ENCODE peak calls at places on chromosome 6, in five cellular contexts. One of them, this sample, is unnamed.

GRCh38 chr6:64103480-64103879 is 467.9 kb downstream of the PHF3 start:
- DNase-seq in K562: no peak
- DNase-seq in HEK293T: no peak
- DNase-seq in HepG2: no peak
- DNase-seq in A549: no peak
- DNase-seq in this sample: peak; percentile 48

GRCh38 chr6:88612631-88613030 is 350.8 kb downstream of the RNGTT start:
- DNase-seq in HEK293T: no peak
- DNase-seq in A549: no peak
- DNase-seq in K562: no peak
- DNase-seq in HepG2: no peak
- DNase-seq in this sample: no peak

GRCh38 chr6:42618686-42619085 is 54.9 kb downstream of the UBR2 start:
- DNase-seq in HepG2: no peak
- DNase-seq in K562: no peak
- DNase-seq in HEK293T: no peak
- DNase-seq in A549: no peak
- DNase-seq in this sample: peak; percentile 83

GRCh38 chr6:135128268-135128914 is 52.7 kb upstream of the MYB start:
- DNase-seq in HEK293T: no peak
- DNase-seq in HepG2: no peak
- DNase-seq in K562: no peak
- DNase-seq in A549: no peak
- DNase-seq in this sample: no peak

GRCh38 chr6:99905209-99906106 is 88.6 kb downstream of the MCHR2 start:
- DNase-seq in K562: peak; percentile 31
- DNase-seq in HepG2: peak; percentile 46
- DNase-seq in HEK293T: peak; percentile 63
- DNase-seq in A549: peak; percentile 53
- DNase-seq in this sample: peak; percentile 56

GRCh38 chr6:3868544-3868943 is 19.4 kb downstream of the FAM50B start:
- DNase-seq in HEK293T: no peak
- DNase-seq in A549: no peak
- DNase-seq in HepG2: no peak
- DNase-seq in K562: no peak
- DNase-seq in this sample: peak; percentile 28

GRCh38 chr6:112049996-112050395 is 3.9 kb upstream of the CCN6 start:
- DNase-seq in HEK293T: no peak
- DNase-seq in K562: no peak
- DNase-seq in A549: no peak
- DNase-seq in HepG2: no peak
- DNase-seq in this sample: no peak

GRCh38 chr6:6749791-6750434 is 161.4 kb downstream of the LY86 start:
- DNase-seq in A549: peak; percentile 48
- DNase-seq in HEK293T: no peak
- DNase-seq in K562: peak; percentile 64
- DNase-seq in HepG2: peak; percentile 61
- DNase-seq in this sample: peak; percentile 97

GRCh38 chr6:66094615-66095014 is 387.6 kb upstream of the EYS start:
- DNase-seq in HEK293T: no peak
- DNase-seq in HepG2: no peak
- DNase-seq in K562: no peak
- DNase-seq in A549: no peak
- DNase-seq in this sample: no peak

GRCh38 chr6:8446391-8446790 is 11.0 kb upstream of the SLC35B3 start:
- DNase-seq in K562: no peak
- DNase-seq in A549: no peak
- DNase-seq in HepG2: no peak
- DNase-seq in HEK293T: no peak
- DNase-seq in this sample: no peak
- TF ChIP-seq BHLHE40 in K562: no peak
- TF ChIP-seq BHLHE40 in A549: no peak
- TF ChIP-seq BHLHE40 in HepG2: no peak
- TF ChIP-seq BHLHE40 in HEK293T: no peak
- TF ChIP-seq BHLHE40 in this sample: no peak

DNA sequence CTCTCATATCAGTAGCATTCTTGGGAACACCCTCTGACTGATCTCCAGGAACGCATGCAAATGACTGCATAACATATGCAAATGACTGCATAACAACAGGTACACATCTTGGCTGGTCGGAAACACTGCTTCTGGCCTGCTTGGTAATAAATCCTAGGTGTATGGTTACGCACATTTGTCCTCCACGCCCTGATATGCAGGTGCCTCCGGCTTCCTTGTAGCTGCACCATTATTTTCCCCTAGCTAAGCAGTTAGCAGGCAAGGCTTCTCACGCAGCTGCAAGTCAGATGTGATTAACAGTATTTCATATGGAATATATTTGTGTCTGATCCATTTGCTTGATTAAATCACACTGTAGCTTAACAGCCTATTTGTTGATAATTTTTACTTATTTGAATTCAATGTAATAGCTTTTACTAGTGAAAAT is 5.9 kb downstream of the RPS6KA2 start:
- DNase-seq in K562: no peak
- DNase-seq in HepG2: no peak
- DNase-seq in A549: no peak
- DNase-seq in HEK293T: no peak
- DNase-seq in this sample: no peak
- TF ChIP-seq BHLHE40 in K562: no peak
- TF ChIP-seq BHLHE40 in HepG2: no peak
- TF ChIP-seq BHLHE40 in A549: no peak
- TF ChIP-seq BHLHE40 in HEK293T: no peak
- TF ChIP-seq BHLHE40 in this sample: no peak

GRCh38 chr6:158869010-158869603 is 49.9 kb upstream of the EZR start:
- DNase-seq in HepG2: no peak
- DNase-seq in K562: peak; percentile 60
- DNase-seq in HEK293T: no peak
- DNase-seq in A549: peak; percentile 92
- DNase-seq in this sample: no peak
- TF ChIP-seq BHLHE40 in HepG2: no peak
- TF ChIP-seq BHLHE40 in K562: peak; percentile 13
- TF ChIP-seq BHLHE40 in HEK293T: no peak
- TF ChIP-seq BHLHE40 in A549: no peak
- TF ChIP-seq BHLHE40 in this sample: no peak

DNA sequence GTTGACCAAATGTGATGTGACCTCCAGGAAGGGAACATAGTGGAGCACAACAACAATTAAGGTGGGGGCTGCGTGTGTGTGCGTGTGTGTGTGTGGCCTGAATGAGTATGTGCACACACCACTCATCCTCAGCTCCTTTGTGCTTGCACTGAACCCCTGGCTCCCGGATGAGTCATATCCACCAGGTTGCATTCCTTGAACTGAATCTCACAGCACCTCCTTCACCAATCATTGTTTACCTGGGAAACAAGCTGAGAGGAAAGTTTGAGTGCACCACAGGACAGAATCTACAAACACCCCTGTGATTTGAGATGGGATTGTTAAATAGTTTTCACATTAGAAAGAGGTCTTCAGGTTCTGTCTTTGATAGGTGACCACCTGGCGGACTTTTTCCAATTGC is 33.7 kb upstream of the GPR6 start:
- DNase-seq in A549: no peak
- DNase-seq in K562: no peak
- DNase-seq in HepG2: peak; percentile 4
- DNase-seq in HEK293T: no peak
- DNase-seq in this sample: no peak
- TF ChIP-seq BHLHE40 in A549: no peak
- TF ChIP-seq BHLHE40 in K562: no peak
- TF ChIP-seq BHLHE40 in HepG2: no peak
- TF ChIP-seq BHLHE40 in HEK293T: no peak
- TF ChIP-seq BHLHE40 in this sample: no peak

GRCh38 chr6:79421001-79421411 is 116.2 kb downstream of the LCA5 start:
- DNase-seq in HEK293T: no peak
- DNase-seq in HepG2: no peak
- DNase-seq in A549: no peak
- DNase-seq in K562: no peak
- DNase-seq in this sample: peak; percentile 65
- TF ChIP-seq BHLHE40 in HEK293T: no peak
- TF ChIP-seq BHLHE40 in HepG2: no peak
- TF ChIP-seq BHLHE40 in A549: no peak
- TF ChIP-seq BHLHE40 in K562: no peak
- TF ChIP-seq BHLHE40 in this sample: no peak

GRCh38 chr6:43687437-43688347 is at the start of gene MRPS18A:
- DNase-seq in A549: peak; percentile 65
- DNase-seq in HepG2: peak; percentile 78
- DNase-seq in K562: peak; percentile 92
- DNase-seq in HEK293T: peak; percentile 87
- DNase-seq in this sample: peak; percentile 80
- TF ChIP-seq BHLHE40 in A549: no peak
- TF ChIP-seq BHLHE40 in HepG2: peak; percentile 36
- TF ChIP-seq BHLHE40 in K562: peak; percentile 68
- TF ChIP-seq BHLHE40 in HEK293T: no peak
- TF ChIP-seq BHLHE40 in this sample: no peak